ENCODE peak calls at places on chromosomes 16 and 17, in eight cellular contexts. U is progenitor cell of endocrine pancreas, I is non-pigmented ciliary epithelial cell, C is HTR-8/SVneo, Y is cardiac muscle cell, F is activated T-helper 1 cell treated with Interleukin-2 at 50 U/mL for 16 hours, Z is amygdala, X is iPS-NIHi11. S is an unnamed sample.

GRCh38 chr17:19307521-19307920 is 55.0 kb downstream of the B9D1 start:
- DNase-seq in U (no peak), I (no peak), C (no peak), Y (no peak), F (no peak), Z (no peak), X (no peak), S (no peak)

GRCh38 chr17:31527606-31528005 is 136.1 kb downstream of the RAB11FIP4 start:
- DNase-seq in U (no peak), I (no peak), C (no peak), Y (peak), F (no peak), Z (no peak), X (no peak), S (no peak)

GRCh38 chr16:8859913-8860881 is 8.6 kb downstream of the CARHSP1 start:
- DNase-seq in U (no peak), I (no peak), C (no peak), Y (peak), F (no peak), Z (no peak), X (no peak), S (no peak)

GRCh38 chr16:81608515-81609209 is 164.1 kb downstream of the CMIP start:
- DNase-seq in U (no peak), I (no peak), C (no peak), Y (peak), F (no peak), Z (no peak), X (no peak), S (no peak)

GRCh38 chr17:7405413-7405881 is 1.6 kb upstream of the TMEM256 start:
- DNase-seq in U (no peak), I (no peak), C (no peak), Y (no peak), F (no peak), Z (no peak), X (peak), S (peak)

GRCh38 chr17:56074366-56074765 is 78.9 kb upstream of the ANKFN1 start:
- DNase-seq in U (no peak), I (no peak), C (no peak), Y (no peak), F (no peak), Z (no peak), X (no peak), S (no peak)

GRCh38 chr16:46789499-46790414 is 41.2 kb downstream of the C16orf87 start:
- DNase-seq in U (peak), I (peak), C (peak), Y (peak), F (peak), Z (peak), X (peak), S (peak)

GRCh38 chr16:27720731-27721547 is 171.0 kb downstream of the KATNIP start:
- DNase-seq in U (no peak), I (no peak), C (no peak), Y (no peak), F (no peak), Z (no peak), X (no peak), S (no peak)

GRCh38 chr17:34703533-34703932 is 124.2 kb downstream of the TMEM132E start:
- DNase-seq in U (peak), I (no peak), C (no peak), Y (peak), F (no peak), Z (no peak), X (peak), S (no peak)

GRCh38 chr16:6103561-6103960 is 1006.0 kb upstream of the EEF2KMT start:
- DNase-seq in U (no peak), I (no peak), C (no peak), Y (no peak), F (no peak), Z (no peak), X (no peak), S (no peak)

GRCh38 chr16:26668026-26668425 is 398.7 kb upstream of the C16orf82 start:
- DNase-seq in U (no peak), I (no peak), C (no peak), Y (no peak), F (no peak), Z (no peak), X (no peak), S (peak)

GRCh38 chr16:60740033-60740696 is 1296.1 kb downstream of the CDH8 start:
- DNase-seq in U (no peak), I (no peak), C (no peak), Y (no peak), F (no peak), Z (no peak), X (no peak), S (no peak)

GRCh38 chr16:88809676-88810165 is 2.0 kb downstream of the APRT start:
- DNase-seq in U (no peak), I (no peak), C (no peak), Y (no peak), F (no peak), Z (no peak), X (no peak), S (no peak)

GRCh38 chr17:1232786-1233185 is 37.5 kb upstream of the BHLHA9 start:
- DNase-seq in U (no peak), I (no peak), C (no peak), Y (peak), F (no peak), Z (no peak), X (no peak), S (no peak)

GRCh38 chr17:82200743-82201497 is 11.7 kb downstream of the CCDC57 start:
- DNase-seq in U (no peak), I (no peak), C (no peak), Y (peak), F (peak), Z (no peak), X (no peak), S (peak)

GRCh38 chr17:48162946-48163506 is 55.5 kb downstream of the SNX11 start:
- DNase-seq in U (no peak), I (no peak), C (peak), Y (peak), F (no peak), Z (no peak), X (no peak), S (no peak)

GRCh38 chr16:12271006-12271405 is 294.5 kb downstream of the SNX29 start:
- DNase-seq in U (no peak), I (no peak), C (peak), Y (peak), F (no peak), Z (no peak), X (peak), S (no peak)

GRCh38 chr16:57614546-57615343 is 13.7 kb upstream of the ADGRG1 start:
- DNase-seq in U (no peak), I (no peak), C (no peak), Y (no peak), F (no peak), Z (no peak), X (no peak), S (peak)

GRCh38 chr16:67419502-67419901 is 3.2 kb upstream of the ZDHHC1 start:
- DNase-seq in U (no peak), I (no peak), C (no peak), Y (no peak), F (no peak), Z (no peak), X (no peak), S (no peak)

GRCh38 chr16:12255473-12255872 is 278.9 kb downstream of the SNX29 start:
- DNase-seq in U (no peak), I (no peak), C (no peak), Y (no peak), F (no peak), Z (no peak), X (no peak), S (no peak)

GRCh38 chr16:23587726-23588125 is 8.4 kb downstream of the NDUFAB1 start:
- DNase-seq in U (no peak), I (peak), C (no peak), Y (peak), F (no peak), Z (no peak), X (no peak), S (no peak)

GRCh38 chr16:27841061-27841801 is 222.3 kb downstream of the GSG1L start:
- DNase-seq in U (no peak), I (no peak), C (no peak), Y (no peak), F (no peak), Z (no peak), X (no peak), S (no peak)

GRCh38 chr16:74099530-74099929 is 197.1 kb upstream of the PSMD7 start:
- DNase-seq in U (no peak), I (no peak), C (no peak), Y (no peak), F (no peak), Z (no peak), X (peak), S (no peak)

GRCh38 chr17:48500435-48501426 is 30.1 kb downstream of the HOXB1 start:
- DNase-seq in U (no peak), I (no peak), C (no peak), Y (peak), F (no peak), Z (no peak), X (no peak), S (no peak)

GRCh38 chr16:80924372-80924978 is 82.2 kb downstream of the CMC2 start:
- DNase-seq in U (peak), I (no peak), C (peak), Y (peak), F (no peak), Z (no peak), X (peak), S (peak)

GRCh38 chr17:19904924-19905323 is 37.2 kb upstream of the ULK2 start:
- DNase-seq in U (no peak), I (no peak), C (no peak), Y (no peak), F (no peak), Z (peak), X (no peak), S (no peak)